ENCODE peak calls at places on chromosomes 3 and 15, in four cellular contexts. Y is IMR-90, U is mesenchymal stem cell, F is mesendoderm. Z is an unnamed sample.

GRCh38 chr3:65948833-65949573 is 89.7 kb downstream of the MAGI1 start:
- DNase-seq in Y (no peak), F (no peak), U (no peak), Z (no peak)

GRCh38 chr3:113035387-113035982 is 44.7 kb downstream of the GTPBP8 start:
- DNase-seq in F (peak), Y (peak), U (peak), Z (peak)

GRCh38 chr15:92909131-92909781 is 9.1 kb downstream of the CHD2 start:
- DNase-seq in F (no peak), Y (peak), U (no peak), Z (no peak)

GRCh38 chr3:113063126-113063894 is 72.5 kb downstream of the GTPBP8 start:
- DNase-seq in F (no peak), U (no peak), Y (no peak), Z (no peak)

GRCh38 chr3:99783009-99783573 is 34.6 kb upstream of the CMSS1 start:
- DNase-seq in F (no peak), U (peak), Y (peak), Z (no peak)

GRCh38 chr3:162629372-162629771 is 1132.8 kb downstream of the OTOL1 start:
- DNase-seq in U (no peak), Y (no peak), F (peak), Z (no peak)

GRCh38 chr3:128453521-128454309 is 13.0 kb downstream of the DNAJB8 start:
- DNase-seq in Y (no peak), U (no peak), F (no peak), Z (no peak)

GRCh38 chr3:58116161-58116955 is 94.4 kb downstream of the DNASE1L3 start:
- DNase-seq in F (no peak), Y (no peak), U (no peak), Z (no peak)

GRCh38 chr15:76976572-76977270 is 18.2 kb upstream of the PSTPIP1 start:
- DNase-seq in U (no peak), Y (no peak), F (no peak), Z (no peak)

GRCh38 chr15:35566991-35567390 is 21.0 kb upstream of the DPH6 start:
- DNase-seq in U (no peak), Y (no peak), F (no peak), Z (no peak)

GRCh38 chr3:42473083-42473932 is 29.1 kb upstream of the VIPR1 start:
- DNase-seq in U (peak), F (no peak), Y (peak), Z (no peak)
- H4K8ac ChIP-seq in U (no peak), F (no peak), Y (no peak), Z (no peak)

DNA sequence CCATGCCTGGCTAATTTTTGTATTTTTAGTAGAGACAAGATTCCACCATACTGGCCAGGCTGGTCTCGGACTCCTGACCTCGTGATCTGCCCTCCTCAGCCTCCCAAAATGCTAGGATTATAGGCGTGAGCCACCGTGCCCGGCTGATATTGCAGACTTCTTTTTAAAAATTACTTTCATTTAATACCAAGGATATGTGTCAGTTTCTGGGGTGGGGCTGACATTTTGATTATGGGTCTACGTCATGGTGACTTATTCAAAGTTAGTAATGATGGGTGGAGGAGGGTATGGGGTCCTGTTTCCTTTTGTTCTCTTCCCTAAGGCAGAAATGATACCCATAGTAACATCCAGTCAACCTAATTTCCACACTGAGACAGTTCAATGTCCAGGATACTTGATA is 34.7 kb downstream of the GBE1 start:
- DNase-seq in U (peak), Y (peak), F (no peak), Z (no peak)
- H3K27ac ChIP-seq in U (no peak), Y (peak), F (no peak), Z (no peak)

GRCh38 chr3:52319921-52320595 is 3.9 kb downstream of the DNAH1 start:
- DNase-seq in U (no peak), Y (no peak), F (no peak), Z (no peak)

GRCh38 chr3:52317178-52317577 is 1.1 kb downstream of the DNAH1 start:
- DNase-seq in F (no peak), U (no peak), Y (no peak), Z (no peak)

GRCh38 chr3:52317601-52318000 is 1.5 kb downstream of the DNAH1 start:
- DNase-seq in F (peak), U (peak), Y (peak), Z (peak)

GRCh38 chr3:52315977-52316764 is at the start of gene DNAH1:
- DNase-seq in U (no peak), Y (no peak), F (no peak), Z (no peak)

GRCh38 chr3:52318186-52318793 is 2.2 kb downstream of the DNAH1 start:
- DNase-seq in U (no peak), F (peak), Y (no peak), Z (no peak)
- H4K8ac ChIP-seq in U (no peak), F (no peak), Y (no peak), Z (no peak)

GRCh38 chr3:169667380-169667671 is 3.8 kb upstream of the MECOM start:
- DNase-seq in F (no peak), U (no peak), Y (no peak), Z (no peak)

GRCh38 chr3:169667710-169668080 is 4.2 kb upstream of the MECOM start:
- DNase-seq in U (no peak), Y (no peak), F (peak), Z (peak)

GRCh38 chr3:169665264-169666078 is 2.0 kb upstream of the MECOM start:
- DNase-seq in U (no peak), F (no peak), Y (no peak), Z (peak)

GRCh38 chr3:169666501-169667379 is 3.2 kb upstream of the MECOM start:
- DNase-seq in U (no peak), F (no peak), Y (no peak), Z (peak)

DNA sequence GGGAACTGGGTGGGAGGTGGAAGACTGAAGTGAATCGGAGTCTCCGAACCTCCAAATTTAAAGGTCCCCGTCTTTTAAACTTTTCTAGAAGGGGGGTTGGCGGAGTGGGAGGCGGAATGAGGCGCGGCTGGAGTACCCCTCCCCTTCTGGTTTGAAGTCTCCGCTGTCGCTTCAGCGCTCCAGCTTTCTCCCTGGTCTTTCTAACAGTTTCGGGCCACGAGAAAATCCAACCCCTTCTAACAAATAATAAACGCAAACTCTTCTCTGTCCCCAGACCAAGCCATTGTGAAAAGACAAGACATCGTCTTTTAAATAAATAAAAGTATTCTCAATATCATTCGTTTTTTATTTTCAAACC is 2.5 kb upstream of the MECOM start:
- DNase-seq in F (no peak), Y (no peak), U (no peak), Z (peak)
- H3K27ac ChIP-seq in F (no peak), Y (no peak), U (no peak), Z (no peak)

GRCh38 chr15:101651753-101652097 is 456 bp downstream of the TM2D3 start:
- DNase-seq in Y (no peak), F (peak), U (no peak), Z (no peak)
- H4K8ac ChIP-seq in Y (peak), F (no peak), U (peak), Z (no peak)

DNA sequence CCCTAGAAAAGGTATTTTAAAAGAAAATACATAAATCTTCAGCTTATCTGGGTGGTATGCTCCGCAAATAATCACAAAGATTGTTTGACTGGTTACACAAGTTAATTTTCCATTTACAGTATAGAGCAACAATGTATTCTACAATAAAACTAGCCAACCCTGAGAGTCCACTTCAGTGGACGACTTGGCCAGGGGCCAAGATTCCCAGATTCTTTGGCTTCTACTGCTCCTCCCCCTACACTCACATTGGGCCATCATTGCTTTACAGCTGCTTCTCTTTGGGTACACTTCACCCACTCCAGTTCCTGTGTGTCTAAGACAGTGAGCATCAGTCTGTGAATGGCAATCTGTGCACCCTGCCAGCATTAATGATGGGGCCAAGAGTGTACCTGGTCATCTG is 17.2 kb upstream of the PRICKLE2 start:
- DNase-seq in U (no peak), Y (no peak), F (no peak), Z (no peak)
- H3K27ac ChIP-seq in U (peak), Y (no peak), F (no peak), Z (no peak)

GRCh38 chr15:90838066-90838465 is 30.3 kb upstream of the FURIN start:
- DNase-seq in F (no peak), Y (no peak), U (no peak), Z (no peak)
- H4K8ac ChIP-seq in F (no peak), Y (no peak), U (no peak), Z (no peak)

GRCh38 chr3:42602961-42603360 is 2.5 kb downstream of the NKTR start:
- DNase-seq in U (no peak), Y (no peak), F (no peak), Z (no peak)
- H3K27ac ChIP-seq in U (no peak), Y (no peak), F (no peak), Z (no peak)

GRCh38 chr3:9791790-9792404 is 376 bp downstream of the TADA3 start:
- DNase-seq in U (no peak), Y (no peak), F (no peak), Z (no peak)
- H4K8ac ChIP-seq in U (peak), Y (peak), F (peak), Z (no peak)

GRCh38 chr3:193744048-193744821 is 151.2 kb downstream of the OPA1 start:
- DNase-seq in F (peak), Y (no peak), U (peak), Z (no peak)

GRCh38 chr3:193746832-193747231 is 153.8 kb downstream of the OPA1 start:
- DNase-seq in F (no peak), U (no peak), Y (no peak), Z (no peak)

GRCh38 chr3:193742628-193743027 is 149.6 kb downstream of the OPA1 start:
- DNase-seq in F (no peak), Y (no peak), U (no peak), Z (no peak)

GRCh38 chr3:193744822-193745684 is 152.0 kb downstream of the OPA1 start:
- DNase-seq in F (peak), Y (peak), U (peak), Z (no peak)

DNA sequence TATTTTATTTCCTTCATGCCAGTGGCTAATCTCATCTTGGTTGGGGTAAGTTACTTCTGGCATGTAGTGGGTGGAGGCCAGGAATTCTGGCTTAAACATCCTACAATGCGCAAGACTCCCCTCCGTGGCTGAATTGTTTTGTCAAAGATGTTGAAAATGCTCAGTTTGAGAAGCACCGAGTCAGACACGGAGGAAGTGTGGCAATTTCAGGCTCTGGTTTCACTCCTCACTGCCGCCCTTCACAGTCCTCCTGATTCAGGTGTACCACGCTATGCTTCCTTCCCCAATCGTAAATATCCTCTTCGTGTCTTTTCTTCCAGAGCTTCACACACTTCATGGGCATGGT is 150.7 kb downstream of the OPA1 start:
- DNase-seq in U (no peak), F (no peak), Y (no peak), Z (no peak)
- H3K27ac ChIP-seq in U (no peak), F (no peak), Y (no peak), Z (no peak)